ENCODE peak calls at places on chromosomes 3 and 15, in nine cellular contexts. M is fibroblast of the conjunctiva; A is smooth muscle cell of the brain vasculature; H is uterus; R is DMS 273 treated with DMSO at 0.1 percent for 48 hours; C is GM23248; O is sciatic nerve; I is stimulated activated CD8-positive, alpha-beta memory T cell treated with anti-CD3 and anti-CD28 coated beads, Interleukin-15, amount 100 ng/mL, for 4 hours; Z is brain microvascular endothelial cell. W is an unnamed sample.
A peak's percentile ranks its signal among the peaks of the same experiment; 100 is the strongest.

GRCh38 chr3:192830279-192831110 is 87.2 kb downstream of the MB21D2 start:
- DNase-seq in R (peak; percentile 94), Z (no peak), O (no peak), H (no peak), A (no peak), I (no peak), M (no peak), C (no peak), W (no peak)

GRCh38 chr15:73956276-73957086 is 30.2 kb downstream of the LOXL1 start:
- DNase-seq in O (peak; percentile 59), C (peak; percentile 99), A (no peak), R (no peak), M (peak; percentile 55), H (no peak), Z (peak; percentile 91), I (no peak), W (peak; percentile 74)

GRCh38 chr15:63185206-63185605 is 4.2 kb upstream of the RAB8B start:
- DNase-seq in A (no peak), C (no peak), Z (no peak), I (no peak), R (no peak), M (no peak), H (no peak), O (no peak), W (no peak)

GRCh38 chr3:107684431-107684925 is 161.7 kb downstream of the BBX start:
- DNase-seq in O (no peak), A (no peak), R (no peak), M (no peak), Z (no peak), I (no peak), H (no peak), C (no peak), W (no peak)

GRCh38 chr3:172253200-172253599 is 195.1 kb downstream of the GHSR start:
- DNase-seq in M (no peak), A (no peak), O (no peak), Z (no peak), H (no peak), C (no peak), I (no peak), R (no peak), W (no peak)

GRCh38 chr3:132486086-132486485 is 68.8 kb downstream of the DNAJC13 start:
- DNase-seq in H (no peak), A (no peak), O (no peak), C (peak; percentile 59), M (peak; percentile 65), Z (no peak), I (no peak), R (no peak), W (peak; percentile 64)

GRCh38 chr3:158168996-158169573 is 59.2 kb downstream of the RSRC1 start:
- DNase-seq in C (no peak), O (no peak), R (no peak), I (no peak), A (peak; percentile 29), M (no peak), Z (peak; percentile 44), H (no peak), W (no peak)

GRCh38 chr15:32853667-32854066 is 135.9 kb downstream of the GREM1 start:
- DNase-seq in Z (no peak), O (no peak), A (no peak), M (no peak), I (no peak), H (no peak), R (no peak), C (no peak), W (no peak)

GRCh38 chr3:51311055-51311454 is 74.0 kb upstream of the MANF start:
- DNase-seq in M (peak; percentile 1), A (peak; percentile 3), O (no peak), R (no peak), Z (peak; percentile 15), C (peak; percentile 56), I (no peak), H (no peak), W (peak; percentile 2)

GRCh38 chr3:138921316-138922292 is 25.3 kb downstream of the FOXL2 start:
- DNase-seq in I (no peak), R (no peak), M (peak; percentile 76), A (no peak), H (no peak), O (no peak), Z (peak; percentile 60), C (peak; percentile 92), W (no peak)

GRCh38 chr3:108818404-108818803 is 4.2 kb upstream of the TRAT1 start:
- DNase-seq in Z (no peak), R (peak; percentile 11), I (peak; percentile 32), A (no peak), M (no peak), O (no peak), C (peak; percentile 0), H (no peak), W (no peak)

GRCh38 chr3:138046084-138046483 is 36.1 kb downstream of the CLDN18 start:
- DNase-seq in A (no peak), Z (no peak), O (no peak), R (no peak), I (no peak), H (no peak), M (no peak), C (no peak), W (no peak)